ENCODE peak calls at places on chromosomes 6 and 20, in eight cellular contexts. One of them, this sample, is unnamed.

GRCh38 chr6:139888691-139889122 is 514.3 kb upstream of the CITED2 start:
- DNase-seq in kidney glomerular epithelial cell: peak
- DNase-seq in naive B cell: no peak
- DNase-seq in posterior cingulate gyrus: no peak
- DNase-seq in AG08396: no peak
- DNase-seq in dorsolateral prefrontal cortex: no peak
- DNase-seq in transverse colon: no peak
- DNase-seq in mesothelial cell of epicardium: no peak
- DNase-seq in this sample: peak

GRCh38 chr6:34044945-34045595 is 100.8 kb downstream of the GRM4 start:
- DNase-seq in mesothelial cell of epicardium: no peak
- DNase-seq in posterior cingulate gyrus: no peak
- DNase-seq in kidney glomerular epithelial cell: no peak
- DNase-seq in AG08396: no peak
- DNase-seq in naive B cell: peak
- DNase-seq in transverse colon: no peak
- DNase-seq in dorsolateral prefrontal cortex: no peak
- DNase-seq in this sample: no peak

GRCh38 chr6:36700812-36701211 is 3.2 kb downstream of the RAB44 start:
- DNase-seq in AG08396: no peak
- DNase-seq in transverse colon: no peak
- DNase-seq in mesothelial cell of epicardium: no peak
- DNase-seq in kidney glomerular epithelial cell: no peak
- DNase-seq in naive B cell: no peak
- DNase-seq in posterior cingulate gyrus: no peak
- DNase-seq in dorsolateral prefrontal cortex: no peak
- DNase-seq in this sample: no peak

GRCh38 chr6:41536884-41537347 is 9.3 kb upstream of the FOXP4 start:
- DNase-seq in dorsolateral prefrontal cortex: no peak
- DNase-seq in naive B cell: no peak
- DNase-seq in kidney glomerular epithelial cell: no peak
- DNase-seq in transverse colon: peak
- DNase-seq in posterior cingulate gyrus: no peak
- DNase-seq in AG08396: no peak
- DNase-seq in mesothelial cell of epicardium: no peak
- DNase-seq in this sample: no peak

GRCh38 chr20:5511082-5511481 is 194.3 kb upstream of the PROKR2 start:
- DNase-seq in kidney glomerular epithelial cell: no peak
- DNase-seq in mesothelial cell of epicardium: no peak
- DNase-seq in transverse colon: no peak
- DNase-seq in posterior cingulate gyrus: no peak
- DNase-seq in dorsolateral prefrontal cortex: no peak
- DNase-seq in AG08396: no peak
- DNase-seq in naive B cell: no peak
- DNase-seq in this sample: no peak

GRCh38 chr6:99236010-99236409 is 113.5 kb downstream of the FAXC start:
- DNase-seq in mesothelial cell of epicardium: no peak
- DNase-seq in AG08396: no peak
- DNase-seq in naive B cell: no peak
- DNase-seq in kidney glomerular epithelial cell: no peak
- DNase-seq in dorsolateral prefrontal cortex: no peak
- DNase-seq in posterior cingulate gyrus: no peak
- DNase-seq in transverse colon: no peak
- DNase-seq in this sample: no peak

GRCh38 chr6:46828939-46829338 is 35.8 kb downstream of the MEP1A start:
- DNase-seq in naive B cell: no peak
- DNase-seq in kidney glomerular epithelial cell: no peak
- DNase-seq in posterior cingulate gyrus: no peak
- DNase-seq in transverse colon: no peak
- DNase-seq in dorsolateral prefrontal cortex: no peak
- DNase-seq in AG08396: no peak
- DNase-seq in mesothelial cell of epicardium: no peak
- DNase-seq in this sample: no peak

GRCh38 chr6:157954150-157955117 is 27.2 kb upstream of the SYNJ2 start:
- DNase-seq in AG08396: no peak
- DNase-seq in kidney glomerular epithelial cell: no peak
- DNase-seq in naive B cell: no peak
- DNase-seq in posterior cingulate gyrus: no peak
- DNase-seq in mesothelial cell of epicardium: no peak
- DNase-seq in transverse colon: peak
- DNase-seq in dorsolateral prefrontal cortex: no peak
- DNase-seq in this sample: no peak

GRCh38 chr6:112571886-112572285 is 224.8 kb downstream of the RFPL4B start:
- DNase-seq in dorsolateral prefrontal cortex: no peak
- DNase-seq in naive B cell: no peak
- DNase-seq in mesothelial cell of epicardium: no peak
- DNase-seq in kidney glomerular epithelial cell: no peak
- DNase-seq in AG08396: peak
- DNase-seq in transverse colon: no peak
- DNase-seq in posterior cingulate gyrus: no peak
- DNase-seq in this sample: no peak

GRCh38 chr6:64220776-64221175 is 585.2 kb downstream of the PHF3 start:
- DNase-seq in kidney glomerular epithelial cell: peak
- DNase-seq in posterior cingulate gyrus: no peak
- DNase-seq in AG08396: no peak
- DNase-seq in naive B cell: no peak
- DNase-seq in transverse colon: no peak
- DNase-seq in mesothelial cell of epicardium: no peak
- DNase-seq in dorsolateral prefrontal cortex: no peak
- DNase-seq in this sample: no peak

GRCh38 chr6:93389192-93389591 is 30.2 kb downstream of the EPHA7 start:
- DNase-seq in kidney glomerular epithelial cell: no peak
- DNase-seq in mesothelial cell of epicardium: no peak
- DNase-seq in naive B cell: no peak
- DNase-seq in AG08396: no peak
- DNase-seq in transverse colon: no peak
- DNase-seq in dorsolateral prefrontal cortex: no peak
- DNase-seq in posterior cingulate gyrus: no peak
- DNase-seq in this sample: no peak

GRCh38 chr6:104888066-104888465 is 28.3 kb upstream of the HACE1 start:
- DNase-seq in mesothelial cell of epicardium: no peak
- DNase-seq in transverse colon: no peak
- DNase-seq in dorsolateral prefrontal cortex: no peak
- DNase-seq in kidney glomerular epithelial cell: no peak
- DNase-seq in naive B cell: no peak
- DNase-seq in AG08396: no peak
- DNase-seq in posterior cingulate gyrus: no peak
- DNase-seq in this sample: no peak

GRCh38 chr6:134299236-134299635 is 18.7 kb downstream of the SGK1 start:
- DNase-seq in naive B cell: no peak
- DNase-seq in dorsolateral prefrontal cortex: no peak
- DNase-seq in mesothelial cell of epicardium: no peak
- DNase-seq in transverse colon: no peak
- DNase-seq in kidney glomerular epithelial cell: peak
- DNase-seq in AG08396: no peak
- DNase-seq in posterior cingulate gyrus: no peak
- DNase-seq in this sample: no peak

GRCh38 chr6:36196049-36196879 is at the start of gene BRPF3:
- DNase-seq in posterior cingulate gyrus: peak
- DNase-seq in naive B cell: peak
- DNase-seq in mesothelial cell of epicardium: peak
- DNase-seq in kidney glomerular epithelial cell: peak
- DNase-seq in dorsolateral prefrontal cortex: peak
- DNase-seq in AG08396: peak
- DNase-seq in transverse colon: peak
- DNase-seq in this sample: no peak

This sample was measured in H1.